ENCODE peak calls at places on chromosome 10, in seven cellular contexts. H is uterus, D is dorsolateral prefrontal cortex, A is cardiac muscle cell, U is lower lobe of right lung, M is tibial nerve, B is heart right ventricle. O is an unnamed sample.

GRCh38 chr10:32882076-32882475 is 76.0 kb downstream of the ITGB1 start:
- DNase-seq in A (no peak), M (no peak), H (no peak), D (no peak), B (no peak), U (no peak), O (no peak)

GRCh38 chr10:97185326-97186058 is at the start of gene SLIT1:
- DNase-seq in U (no peak), A (no peak), M (no peak), D (no peak), H (no peak), B (no peak), O (no peak)

GRCh38 chr10:113471241-113471996 is 81.4 kb upstream of the HABP2 start:
- DNase-seq in H (no peak), M (no peak), D (no peak), A (no peak), B (no peak), U (no peak), O (no peak)

GRCh38 chr10:14304029-14304428 is 26.7 kb downstream of the FRMD4A start:
- DNase-seq in H (no peak), U (no peak), M (no peak), B (no peak), A (no peak), D (no peak), O (no peak)

GRCh38 chr10:132710746-132711617 is 75.0 kb downstream of the NKX6-2 start:
- DNase-seq in B (peak), U (peak), M (no peak), D (peak), H (no peak), A (no peak), O (no peak)

GRCh38 chr10:96996275-96996980 is 164.3 kb downstream of the LCOR start:
- DNase-seq in H (no peak), D (no peak), B (no peak), M (no peak), U (no peak), A (no peak), O (no peak)

GRCh38 chr10:5305374-5305773 is 59.4 kb upstream of the UCN3 start:
- DNase-seq in A (peak), D (no peak), U (no peak), H (no peak), B (no peak), M (no peak), O (no peak)

GRCh38 chr10:114547466-114547865 is 110.6 kb downstream of the ABLIM1 start:
- DNase-seq in A (no peak), M (no peak), H (no peak), U (peak), B (no peak), D (no peak), O (no peak)

GRCh38 chr10:31353574-31353973 is 34.6 kb downstream of the ZEB1 start:
- DNase-seq in U (no peak), B (no peak), M (no peak), H (no peak), D (no peak), A (peak), O (peak)

GRCh38 chr10:80501913-80502521 is 35.7 kb upstream of the SH2D4B start:
- DNase-seq in H (no peak), B (no peak), D (no peak), A (no peak), U (no peak), M (no peak), O (no peak)

GRCh38 chr10:68560916-68561691 is 967 bp downstream of the TET1 start:
- DNase-seq in H (peak), D (no peak), A (peak), M (peak), B (peak), U (no peak), O (no peak)

GRCh38 chr10:13971586-13972475 is 358.9 kb downstream of the FRMD4A start:
- DNase-seq in D (no peak), B (no peak), U (no peak), A (peak), H (no peak), M (no peak), O (no peak)

GRCh38 chr10:117461766-117462423 is 80.7 kb upstream of the EMX2 start:
- DNase-seq in U (no peak), M (peak), A (peak), D (no peak), H (peak), B (no peak), O (peak)

GRCh38 chr10:59885430-59886134 is 20.8 kb downstream of the CCDC6 start:
- DNase-seq in A (no peak), H (no peak), U (no peak), M (no peak), B (no peak), D (no peak), O (no peak)

GRCh38 chr10:132391372-132392020 is 5.5 kb upstream of the PWWP2B start:
- DNase-seq in D (no peak), M (no peak), A (no peak), B (no peak), H (peak), U (no peak), O (no peak)

GRCh38 chr10:33273295-33274002 is 61.0 kb downstream of the NRP1 start:
- DNase-seq in H (peak), M (peak), U (peak), A (peak), B (peak), D (peak), O (peak)

GRCh38 chr10:110852255-110852896 is 19.4 kb upstream of the PDCD4 start:
- DNase-seq in U (no peak), H (no peak), B (no peak), D (no peak), M (no peak), A (no peak), O (no peak)

GRCh38 chr10:122265896-122266295 is 5.2 kb upstream of the BTBD16 start:
- DNase-seq in H (no peak), U (no peak), A (no peak), B (no peak), M (no peak), D (no peak), O (no peak)

GRCh38 chr10:84308021-84308420 is 20.4 kb upstream of the CCSER2 start:
- DNase-seq in U (no peak), H (no peak), M (no peak), A (no peak), D (no peak), B (no peak), O (no peak)

GRCh38 chr10:76479103-76479790 is 1047.8 kb downstream of the LRMDA start:
- DNase-seq in M (no peak), B (no peak), H (no peak), A (no peak), U (no peak), D (no peak), O (no peak)

GRCh38 chr10:92327445-92328433 is 36.8 kb downstream of the MARCHF5 start:
- DNase-seq in B (no peak), M (no peak), D (no peak), A (no peak), U (no peak), H (no peak), O (no peak)

GRCh38 chr10:80164596-80164995 is 32.1 kb downstream of the PLAC9 start:
- DNase-seq in M (no peak), B (no peak), A (no peak), U (no peak), D (peak), H (no peak), O (no peak)

GRCh38 chr10:6927001-6927400 is 346.9 kb upstream of the PRKCQ start:
- DNase-seq in U (no peak), H (no peak), B (no peak), M (no peak), A (no peak), D (no peak), O (no peak)

GRCh38 chr10:28925154-28925663 is 247.9 kb downstream of the BAMBI start:
- DNase-seq in B (peak), D (no peak), A (peak), U (no peak), H (peak), M (no peak), O (no peak)

GRCh38 chr10:27715505-27715904 is 30.1 kb downstream of the MKX start:
- DNase-seq in D (no peak), M (no peak), H (no peak), B (no peak), U (no peak), A (no peak), O (no peak)

GRCh38 chr10:68502846-68503245 is 24.5 kb downstream of the SLC25A16 start:
- DNase-seq in D (no peak), U (no peak), B (no peak), H (no peak), A (no peak), M (no peak), O (no peak)

GRCh38 chr10:28561531-28561930 is 28.6 kb downstream of the WAC start:
- DNase-seq in B (no peak), D (no peak), A (no peak), M (no peak), H (no peak), U (no peak), O (no peak)

GRCh38 chr10:124339951-124340760 is 78.6 kb downstream of the OAT start:
- DNase-seq in H (no peak), U (no peak), A (peak), B (no peak), D (no peak), M (no peak), O (peak)

GRCh38 chr10:14751576-14752330 is 22.9 kb downstream of the FAM107B start:
- DNase-seq in B (peak), D (no peak), H (peak), U (no peak), A (peak), M (peak), O (no peak)

GRCh38 chr10:74231375-74231774 is 80.4 kb downstream of the ADK start:
- DNase-seq in M (no peak), B (no peak), U (no peak), A (peak), D (no peak), H (no peak), O (no peak)

GRCh38 chr10:21638681-21639080 is 104.6 kb downstream of the MLLT10 start:
- DNase-seq in M (no peak), A (no peak), D (no peak), U (no peak), H (no peak), B (no peak), O (no peak)

GRCh38 chr10:132417249-132417878 is 20.4 kb downstream of the PWWP2B start:
- DNase-seq in A (no peak), B (peak), D (no peak), U (no peak), H (no peak), M (no peak), O (no peak)

GRCh38 chr10:24493168-24493567 is 230.5 kb downstream of the ARHGAP21 start:
- DNase-seq in B (no peak), H (no peak), U (no peak), M (no peak), A (no peak), D (no peak), O (no peak)

GRCh38 chr10:11018426-11018818 is 750 bp downstream of the CELF2 start:
- DNase-seq in H (no peak), A (no peak), U (peak), B (peak), M (no peak), D (no peak), O (no peak)

GRCh38 chr10:45673074-45673628 is 579 bp upstream of the ZFAND4 start:
- DNase-seq in U (no peak), D (no peak), A (no peak), B (peak), H (no peak), M (peak), O (no peak)

GRCh38 chr10:42768581-42769152 is 13.9 kb upstream of the BMS1 start:
- DNase-seq in M (no peak), U (no peak), H (no peak), A (no peak), B (no peak), D (no peak), O (no peak)

GRCh38 chr10:117327262-117327661 is 48.0 kb downstream of the PDZD8 start:
- DNase-seq in D (no peak), M (no peak), U (no peak), H (no peak), A (no peak), B (no peak), O (no peak)

GRCh38 chr10:101066146-101066889 is 4.5 kb downstream of the KAZALD1 start:
- DNase-seq in A (peak), D (no peak), M (no peak), U (peak), H (peak), B (peak), O (no peak)

DNA sequence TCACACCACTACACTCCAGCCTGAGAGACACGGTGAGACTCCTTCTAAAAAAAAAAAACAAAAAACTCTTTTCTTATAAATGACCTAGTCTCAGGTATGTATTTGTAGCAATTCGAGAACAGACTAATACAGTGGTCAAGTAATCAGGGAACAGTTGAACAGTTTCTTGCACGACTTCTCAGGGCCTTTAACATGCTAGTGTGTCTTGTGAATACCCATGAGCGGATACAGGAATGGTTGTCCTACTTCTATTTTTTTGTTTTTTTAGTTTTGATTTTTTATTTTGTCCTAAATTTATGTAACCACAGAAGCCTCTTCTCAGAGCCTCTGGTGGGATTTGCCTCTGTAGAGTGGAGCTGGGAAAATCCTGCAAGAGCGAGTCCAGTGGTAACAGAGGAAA is 71.0 kb upstream of the NANOS1 start:
- DNase-seq in M (no peak), H (no peak), D (no peak), U (no peak), B (no peak), A (no peak), O (no peak)
- H3K27ac ChIP-seq in M (no peak), H (no peak), D (no peak), U (no peak), B (no peak), A (no peak), O (peak)

GRCh38 chr10:17210361-17210760 is 8.9 kb upstream of the TRDMT1 start:
- DNase-seq in A (peak), U (no peak), H (no peak), B (no peak), D (no peak), M (no peak), O (no peak)
- H3K27ac ChIP-seq in A (no peak), U (no peak), H (peak), B (no peak), D (no peak), M (no peak), O (peak)

GRCh38 chr10:624312-624604 is 65.2 kb downstream of the DIP2C start:
- DNase-seq in D (no peak), A (no peak), M (no peak), U (no peak), B (no peak), H (no peak), O (no peak)
- H3K27ac ChIP-seq in D (peak), A (peak), M (peak), U (no peak), B (peak), H (peak), O (peak)

DNA sequence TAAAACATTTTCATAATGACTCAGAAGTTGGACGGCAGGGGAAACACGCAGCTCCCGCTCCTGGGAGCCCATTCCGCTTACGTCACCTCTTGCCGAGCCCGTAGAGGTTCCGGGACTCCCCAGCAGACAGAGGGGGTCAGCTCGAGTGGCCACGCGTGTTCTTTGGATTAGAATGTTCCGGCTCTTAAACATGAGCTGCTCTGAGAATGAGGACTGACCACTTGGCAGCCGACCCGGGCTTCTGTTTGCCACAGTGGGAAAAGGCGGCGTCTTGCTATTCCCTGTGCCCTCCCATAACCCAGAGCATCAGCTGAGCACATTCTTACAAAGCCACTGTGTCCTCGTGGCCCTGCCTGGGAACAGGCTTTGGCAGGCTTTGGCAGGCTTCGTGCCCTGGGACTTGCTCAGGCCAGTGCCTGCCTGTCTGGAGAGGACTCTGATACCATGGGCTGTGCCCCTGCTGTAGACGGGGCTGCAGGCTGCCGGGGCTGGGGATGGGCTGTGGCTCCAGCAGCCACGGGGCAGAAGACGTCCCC is 40.1 kb downstream of the PFKP start:
- DNase-seq in M (peak), U (peak), B (peak), H (peak), D (peak), A (peak), O (no peak)
- H3K27ac ChIP-seq in M (peak), U (peak), B (peak), H (peak), D (peak), A (peak), O (no peak)

DNA sequence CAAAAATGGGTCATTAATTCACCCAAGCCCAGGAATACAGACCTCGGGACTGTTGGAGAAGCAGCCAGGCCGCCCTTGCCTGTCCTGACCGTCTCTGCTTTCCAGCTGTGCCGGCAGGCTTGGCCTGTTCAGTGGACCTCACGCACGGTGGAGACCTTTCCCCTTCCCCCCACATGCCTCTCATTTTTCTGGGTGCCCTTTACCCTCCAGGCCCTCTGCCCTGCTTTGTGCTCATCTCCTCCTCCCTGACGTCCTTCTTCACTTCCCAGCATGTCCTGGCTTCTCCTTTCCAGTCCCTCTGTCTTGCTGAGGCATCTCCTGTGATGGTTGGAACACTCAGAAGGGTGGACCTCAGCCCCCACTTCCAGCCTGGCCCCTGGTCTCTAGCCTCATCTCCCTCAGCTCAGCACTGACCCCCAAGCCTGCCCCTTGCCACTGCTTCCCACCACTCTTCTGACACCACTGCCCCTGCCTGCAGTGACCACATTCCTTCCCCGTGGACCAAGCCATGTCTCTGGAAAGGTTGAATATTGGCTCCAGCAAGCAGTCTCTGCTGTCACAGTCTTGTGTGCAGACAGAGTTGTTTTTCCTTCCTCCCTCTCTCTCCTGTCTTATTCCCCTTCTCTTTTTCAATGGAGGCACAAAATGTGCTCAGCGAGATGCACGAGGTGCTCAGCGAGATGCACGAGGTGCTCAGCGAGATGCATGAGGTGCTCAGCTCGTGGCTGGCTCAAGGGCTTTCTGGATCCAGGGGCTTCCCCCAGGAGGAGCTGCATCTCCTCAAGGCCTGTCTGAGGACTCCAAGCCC is 14.9 kb downstream of the BAG3 start:
- DNase-seq in D (no peak), H (no peak), M (no peak), U (no peak), B (no peak), A (peak), O (no peak)
- H3K27ac ChIP-seq in D (no peak), H (no peak), M (no peak), U (no peak), B (no peak), A (peak), O (peak)

GRCh38 chr10:61634711-61635110 is 28.0 kb upstream of the CABCOCO1 start:
- DNase-seq in M (no peak), U (no peak), A (peak), D (no peak), B (no peak), H (no peak), O (no peak)
- H3K27ac ChIP-seq in M (no peak), U (no peak), A (no peak), D (no peak), B (no peak), H (no peak), O (peak)

DNA sequence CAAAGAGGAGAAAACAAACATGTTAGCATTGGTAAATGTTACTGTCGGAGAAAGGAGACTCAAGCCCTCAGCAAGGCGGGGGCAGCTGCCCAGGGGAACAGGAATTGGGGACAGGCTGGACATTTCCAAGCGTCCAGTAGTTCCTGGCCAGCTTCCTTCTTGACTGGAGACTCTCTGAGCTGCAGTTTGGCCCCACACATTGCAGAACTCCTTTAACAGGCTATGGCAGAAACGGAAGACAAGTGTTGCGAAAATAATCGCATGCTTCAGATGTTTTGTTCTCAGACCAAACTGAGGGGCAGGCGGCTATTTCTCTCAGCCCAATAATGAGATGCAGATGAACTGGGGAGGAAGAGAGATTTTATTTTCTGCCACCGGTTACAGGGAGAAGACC is 88.1 kb upstream of the PFKP start:
- DNase-seq in H (no peak), A (peak), B (no peak), U (no peak), D (no peak), M (peak), O (no peak)
- H3K27ac ChIP-seq in H (no peak), A (no peak), B (no peak), U (no peak), D (no peak), M (no peak), O (no peak)

DNA sequence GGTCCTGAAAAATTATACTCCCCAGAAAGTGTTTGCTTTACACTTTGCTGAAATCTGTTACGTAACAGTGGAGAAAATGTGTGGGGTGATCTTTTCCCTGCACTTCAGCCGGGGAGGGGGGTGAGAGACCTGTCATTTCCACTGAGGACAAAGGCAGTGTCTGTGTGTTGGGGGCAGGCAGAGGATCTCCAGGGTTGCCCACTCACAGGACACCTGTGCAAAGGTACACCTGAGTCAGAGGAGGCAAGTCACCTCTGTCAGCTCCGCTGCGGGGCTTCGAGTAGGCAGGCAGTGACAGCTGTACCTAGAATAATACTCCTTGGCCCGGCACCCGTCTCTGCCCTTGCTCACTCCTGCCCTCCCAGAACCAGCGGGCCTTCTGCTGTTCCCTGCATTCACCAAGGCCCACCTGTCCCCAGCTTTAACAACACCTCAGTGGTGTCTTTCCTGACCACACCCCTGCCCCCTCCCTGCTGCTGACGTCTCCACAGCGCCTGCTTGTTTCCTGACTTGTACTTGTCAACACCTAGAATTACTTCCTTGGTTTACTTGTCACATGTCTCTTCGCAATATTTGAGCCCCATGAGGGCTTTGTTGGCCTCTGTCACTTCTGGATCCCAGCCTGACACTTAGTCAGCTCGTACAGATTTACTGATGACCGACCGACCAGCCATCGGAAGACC is 159.2 kb downstream of the NEURL1 start:
- DNase-seq in M (peak), A (no peak), B (no peak), D (no peak), H (no peak), U (no peak), O (no peak)
- H3K27ac ChIP-seq in M (peak), A (no peak), B (no peak), D (peak), H (peak), U (peak), O (no peak)